ENCODE peak calls at places on chromosomes 16 and 17, in seven cellular contexts. W is nephron progenitor cell, Q is pancreas, X is naive B cell, Z is NCI-H1105, A is ACHN, E is fibroblast of pulmonary artery. C is an unnamed sample.

GRCh38 chr17:77127735-77128361 is 12.9 kb upstream of the SEC14L1 start:
- DNase-seq in A (no peak), X (peak; percentile 39), W (no peak), Q (peak; percentile 55), Z (no peak), E (no peak), C (peak; percentile 50)

GRCh38 chr17:76237859-76238313 is 2.4 kb downstream of the RNF157 start:
- DNase-seq in Z (no peak), Q (no peak), A (peak; percentile 72), W (no peak), E (no peak), X (no peak), C (no peak)

GRCh38 chr16:2148714-2149629 is 547 bp downstream of the RAB26 start:
- DNase-seq in E (no peak), Q (peak; percentile 77), A (peak; percentile 53), W (no peak), Z (no peak), X (no peak), C (no peak)

GRCh38 chr17:9255838-9256237 is 234.5 kb downstream of the NTN1 start:
- DNase-seq in W (no peak), E (no peak), Z (no peak), Q (no peak), X (no peak), A (no peak), C (no peak)

GRCh38 chr17:5694507-5694906 is 110.2 kb upstream of the NLRP1 start:
- DNase-seq in Z (no peak), A (no peak), X (no peak), Q (no peak), E (no peak), W (no peak), C (no peak)

GRCh38 chr17:57954421-57955182 is 610 bp downstream of the CUEDC1 start:
- DNase-seq in Z (peak; percentile 51), Q (peak; percentile 73), E (peak; percentile 52), X (no peak), W (peak; percentile 86), A (peak; percentile 74), C (peak; percentile 45)

GRCh38 chr16:73396556-73396955 is 348.6 kb upstream of the ZFHX3 start:
- DNase-seq in X (no peak), W (no peak), Z (no peak), Q (no peak), A (no peak), E (no peak), C (no peak)

GRCh38 chr17:56755310-56755709 is 78.4 kb downstream of the C17orf67 start:
- DNase-seq in X (no peak), Z (no peak), A (no peak), E (no peak), Q (no peak), W (no peak), C (no peak)

GRCh38 chr17:69175812-69176517 is 34.3 kb upstream of the ABCA6 start:
- DNase-seq in W (no peak), Z (no peak), A (peak; percentile 69), X (no peak), E (peak; percentile 94), Q (no peak), C (no peak)

GRCh38 chr16:11793840-11794239 is 3.2 kb downstream of the ZC3H7A start:
- DNase-seq in E (no peak), A (no peak), Q (no peak), Z (peak; percentile 38), X (no peak), W (no peak), C (no peak)

GRCh38 chr16:85033153-85033552 is 5.6 kb downstream of the KIAA0513 start:
- DNase-seq in Z (no peak), E (no peak), X (no peak), W (no peak), Q (no peak), A (no peak), C (no peak)

GRCh38 chr17:39757931-39758873 is 20.5 kb downstream of the GRB7 start:
- DNase-seq in X (peak; percentile 31), A (no peak), E (no peak), W (no peak), Q (no peak), Z (no peak), C (no peak)

GRCh38 chr16:12147681-12148479 is 171.3 kb downstream of the SNX29 start:
- DNase-seq in X (peak; percentile 31), Q (no peak), W (no peak), Z (no peak), E (no peak), A (no peak), C (no peak)

GRCh38 chr17:40317345-40317873 is 8.4 kb downstream of the RARA start:
- DNase-seq in Z (no peak), Q (no peak), X (no peak), E (peak; percentile 71), W (peak; percentile 58), A (peak; percentile 87), C (no peak)

GRCh38 chr16:89115216-89115949 is 21.7 kb downstream of the ACSF3 start:
- DNase-seq in A (no peak), X (peak; percentile 96), Q (no peak), Z (no peak), W (no peak), E (peak; percentile 6), C (peak; percentile 77)

GRCh38 chr17:73791644-73792043 is 147.4 kb upstream of the SDK2 start:
- DNase-seq in E (no peak), A (no peak), Q (no peak), X (no peak), Z (no peak), W (no peak), C (no peak)

GRCh38 chr16:88804173-88804551 is 573 bp downstream of the CDT1 start:
- DNase-seq in E (no peak), X (no peak), W (no peak), Z (no peak), A (no peak), Q (no peak), C (no peak)

GRCh38 chr16:50396770-50397525 is 28.2 kb upstream of the BRD7 start:
- DNase-seq in Z (no peak), X (no peak), Q (no peak), A (peak; percentile 93), W (no peak), E (no peak), C (peak; percentile 23)

GRCh38 chr17:71361691-71362450 is 758.9 kb upstream of the SOX9 start:
- DNase-seq in W (no peak), Q (no peak), X (no peak), A (no peak), Z (no peak), E (peak; percentile 25), C (no peak)

GRCh38 chr17:30600830-30601494 is 123.8 kb downstream of the GOSR1 start:
- DNase-seq in X (no peak), Q (peak; percentile 24), E (peak; percentile 13), A (peak; percentile 29), W (peak; percentile 38), Z (peak; percentile 39), C (peak; percentile 38)